ENCODE peak calls at places on chromosomes 1 and 21, in nine cellular contexts. I is activated CD8-positive, alpha-beta memory T cell treated with anti-CD3 and anti-CD28 coated beads, Interleukin-2, amount 10 ng/mL, durations not matched to agents 7 days and 5 days; H is AG04450; F is NCI-H1417; N is upper lobe of right lung; W is mesendoderm; U is pancreas; Z is stimulated activated CD4-positive, alpha-beta T cell treated with anti-CD3 and anti-CD28 coated beads, Interleukin-2, amount 100 ng/mL, for 48 hours; V is NCI-H748 treated with DMSO at 0.1 percent for 48 hours. C is an unnamed sample.

GRCh38 chr1:203306089-203306969 is 1.0 kb downstream of the BTG2 start:
- DNase-seq in I (peak), H (no peak), F (peak), N (peak), W (peak), U (peak), Z (no peak), V (peak), C (peak)

GRCh38 chr1:2231667-2232254 is 3.6 kb downstream of the SKI start:
- DNase-seq in I (peak), H (no peak), F (peak), N (peak), W (no peak), U (peak), Z (peak), V (no peak), C (peak)

GRCh38 chr1:41660570-41661427 is 176.3 kb upstream of the EDN2 start:
- DNase-seq in I (no peak), H (no peak), F (no peak), N (no peak), W (no peak), U (no peak), Z (no peak), V (no peak), C (no peak)

GRCh38 chr1:170729608-170730378 is 65.9 kb downstream of the PRRX1 start:
- DNase-seq in I (no peak), H (no peak), F (peak), N (no peak), W (no peak), U (no peak), Z (no peak), V (no peak), C (no peak)

GRCh38 chr1:177451191-177451590 is 280.4 kb downstream of the BRINP2 start:
- DNase-seq in I (no peak), H (no peak), F (no peak), N (no peak), W (no peak), U (no peak), Z (no peak), V (no peak), C (no peak)

GRCh38 chr1:167926486-167926997 is 9.9 kb upstream of the DCAF6 start:
- DNase-seq in I (no peak), H (no peak), F (peak), N (no peak), W (peak), U (no peak), Z (no peak), V (no peak), C (no peak)

GRCh38 chr1:185453496-185454192 is 136.6 kb upstream of the IVNS1ABP start:
- DNase-seq in I (no peak), H (peak), F (no peak), N (no peak), W (no peak), U (no peak), Z (no peak), V (no peak), C (no peak)

GRCh38 chr21:46570631-46571030 is 34.3 kb downstream of the S100B start:
- DNase-seq in I (no peak), H (no peak), F (no peak), N (no peak), W (no peak), U (no peak), Z (no peak), V (no peak), C (no peak)

GRCh38 chr1:220498188-220498587 is 29.7 kb upstream of the MARK1 start:
- DNase-seq in I (no peak), H (no peak), F (no peak), N (no peak), W (no peak), U (no peak), Z (no peak), V (no peak), C (no peak)

GRCh38 chr1:70459502-70460225 is 48.6 kb downstream of the CTH start:
- DNase-seq in I (no peak), H (no peak), F (no peak), N (no peak), W (peak), U (no peak), Z (no peak), V (no peak), C (no peak)

GRCh38 chr1:114118351-114118990 is 35.2 kb downstream of the SYT6 start:
- DNase-seq in I (no peak), H (no peak), F (no peak), N (no peak), W (peak), U (no peak), Z (no peak), V (no peak), C (no peak)

GRCh38 chr1:180606109-180606508 is 25.7 kb upstream of the XPR1 start:
- DNase-seq in I (no peak), H (no peak), F (no peak), N (no peak), W (no peak), U (no peak), Z (no peak), V (no peak), C (no peak)

GRCh38 chr1:109788695-109789521 is 25.2 kb upstream of the EPS8L3 start:
- DNase-seq in I (peak), H (no peak), F (no peak), N (peak), W (peak), U (no peak), Z (no peak), V (no peak), C (no peak)

GRCh38 chr1:190551638-190552037 is 74.0 kb upstream of the BRINP3 start:
- DNase-seq in I (no peak), H (no peak), F (no peak), N (no peak), W (no peak), U (no peak), Z (no peak), V (no peak), C (no peak)

GRCh38 chr1:214012418-214012817 is 24.6 kb downstream of the PROX1 start:
- DNase-seq in I (no peak), H (no peak), F (no peak), N (no peak), W (peak), U (no peak), Z (no peak), V (no peak), C (no peak)

GRCh38 chr1:171904778-171905449 is 63.6 kb downstream of the DNM3 start:
- DNase-seq in I (no peak), H (no peak), F (no peak), N (no peak), W (no peak), U (no peak), Z (no peak), V (no peak), C (no peak)

GRCh38 chr1:217482356-217483102 is 148.4 kb downstream of the GPATCH2 start:
- DNase-seq in I (peak), H (peak), F (no peak), N (no peak), W (no peak), U (no peak), Z (peak), V (no peak), C (no peak)

GRCh38 chr1:48776400-48777218 is at the start of gene BEND5:
- DNase-seq in I (peak), H (peak), F (peak), N (peak), W (peak), U (peak), Z (peak), V (peak), C (peak)

GRCh38 chr1:170823120-170823519 is 112.2 kb upstream of the MROH9 start:
- DNase-seq in I (no peak), H (no peak), F (no peak), N (no peak), W (no peak), U (no peak), Z (no peak), V (no peak), C (no peak)

GRCh38 chr1:209038316-209038715 is 545.2 kb upstream of the CAMK1G start:
- DNase-seq in I (no peak), H (no peak), F (no peak), N (no peak), W (peak), U (no peak), Z (no peak), V (no peak), C (no peak)

GRCh38 chr1:160117709-160118183 is 2.2 kb downstream of the ATP1A2 start:
- DNase-seq in I (no peak), H (no peak), F (no peak), N (no peak), W (peak), U (no peak), Z (no peak), V (no peak), C (no peak)

GRCh38 chr1:154193821-154194220 is 1.9 kb upstream of the TPM3 start:
- DNase-seq in I (no peak), H (no peak), F (no peak), N (no peak), W (no peak), U (peak), Z (no peak), V (no peak), C (no peak)

GRCh38 chr1:1041092-1041503 is 21.2 kb downstream of the AGRN start:
- DNase-seq in I (no peak), H (no peak), F (no peak), N (no peak), W (peak), U (no peak), Z (no peak), V (no peak), C (no peak)

GRCh38 chr1:46333300-46334029 is 7.1 kb upstream of the NSUN4 start:
- DNase-seq in I (no peak), H (no peak), F (peak), N (peak), W (peak), U (no peak), Z (no peak), V (peak), C (no peak)

GRCh38 chr1:219492676-219493075 is 120.2 kb downstream of the ZC3H11B start:
- DNase-seq in I (no peak), H (no peak), F (no peak), N (no peak), W (no peak), U (no peak), Z (no peak), V (no peak), C (no peak)

GRCh38 chr1:48051466-48052126 is 54.4 kb upstream of the TRABD2B start:
- DNase-seq in I (no peak), H (no peak), F (no peak), N (no peak), W (peak), U (no peak), Z (no peak), V (no peak), C (no peak)

GRCh38 chr1:76868916-76869315 is 1.6 kb downstream of the ST6GALNAC5 start:
- DNase-seq in I (no peak), H (no peak), F (no peak), N (no peak), W (peak), U (no peak), Z (no peak), V (peak), C (no peak)

GRCh38 chr1:22753396-22754083 is 42.9 kb downstream of the EPHB2 start:
- DNase-seq in I (no peak), H (peak), F (no peak), N (no peak), W (no peak), U (no peak), Z (no peak), V (no peak), C (no peak)

GRCh38 chr1:118298397-118298796 is 113.4 kb upstream of the SPAG17 start:
- DNase-seq in I (no peak), H (no peak), F (no peak), N (no peak), W (no peak), U (no peak), Z (no peak), V (no peak), C (no peak)

C was measured in central memory CD4-positive, alpha-beta T cell.